ENCODE peak calls at places on chromosomes 1 and 21, in eight cellular contexts. One of them, this sample, is unnamed.
A peak's percentile ranks its signal among the peaks of the same experiment; 100 is the strongest.

GRCh38 chr1:229869225-229869624 is 197.8 kb upstream of the GALNT2 start:
- DNase-seq in mesenchymal stem cell: no peak
- DNase-seq in lung: no peak
- DNase-seq in fibroblast of the aortic adventitia: no peak
- DNase-seq in neuronal stem cell: no peak
- DNase-seq in CD8-positive, alpha-beta T cell: no peak
- DNase-seq in AG04450: no peak
- DNase-seq in ovary: no peak
- DNase-seq in this sample: no peak

GRCh38 chr1:30083800-30084464 is 639.5 kb downstream of the MATN1 start:
- DNase-seq in mesenchymal stem cell: peak; percentile 89
- DNase-seq in lung: no peak
- DNase-seq in fibroblast of the aortic adventitia: peak; percentile 82
- DNase-seq in neuronal stem cell: no peak
- DNase-seq in CD8-positive, alpha-beta T cell: no peak
- DNase-seq in AG04450: peak; percentile 61
- DNase-seq in ovary: no peak
- DNase-seq in this sample: no peak

GRCh38 chr21:27143476-27143875 is 176.6 kb upstream of the ADAMTS5 start:
- DNase-seq in mesenchymal stem cell: no peak
- DNase-seq in lung: no peak
- DNase-seq in fibroblast of the aortic adventitia: no peak
- DNase-seq in neuronal stem cell: no peak
- DNase-seq in CD8-positive, alpha-beta T cell: no peak
- DNase-seq in AG04450: no peak
- DNase-seq in ovary: no peak
- DNase-seq in this sample: no peak

GRCh38 chr1:8422439-8423133 is 104.7 kb downstream of the SLC45A1 start:
- DNase-seq in mesenchymal stem cell: peak; percentile 55
- DNase-seq in lung: no peak
- DNase-seq in fibroblast of the aortic adventitia: peak; percentile 65
- DNase-seq in neuronal stem cell: no peak
- DNase-seq in CD8-positive, alpha-beta T cell: no peak
- DNase-seq in AG04450: no peak
- DNase-seq in ovary: peak; percentile 42
- DNase-seq in this sample: peak; percentile 9

GRCh38 chr21:31987696-31988095 is 114.9 kb downstream of the HUNK start:
- DNase-seq in mesenchymal stem cell: no peak
- DNase-seq in lung: no peak
- DNase-seq in fibroblast of the aortic adventitia: no peak
- DNase-seq in neuronal stem cell: no peak
- DNase-seq in CD8-positive, alpha-beta T cell: no peak
- DNase-seq in AG04450: no peak
- DNase-seq in ovary: no peak
- DNase-seq in this sample: no peak

GRCh38 chr1:22024485-22025367 is 23.3 kb downstream of the CELA3A start:
- DNase-seq in mesenchymal stem cell: peak; percentile 95
- DNase-seq in lung: peak; percentile 49
- DNase-seq in fibroblast of the aortic adventitia: peak; percentile 86
- DNase-seq in neuronal stem cell: no peak
- DNase-seq in CD8-positive, alpha-beta T cell: peak; percentile 94
- DNase-seq in AG04450: peak; percentile 44
- DNase-seq in ovary: peak; percentile 27
- DNase-seq in this sample: peak; percentile 84

GRCh38 chr1:115475252-115475651 is 137.2 kb upstream of the NGF start:
- DNase-seq in mesenchymal stem cell: no peak
- DNase-seq in lung: no peak
- DNase-seq in fibroblast of the aortic adventitia: no peak
- DNase-seq in neuronal stem cell: no peak
- DNase-seq in CD8-positive, alpha-beta T cell: no peak
- DNase-seq in AG04450: no peak
- DNase-seq in ovary: no peak
- DNase-seq in this sample: no peak

GRCh38 chr1:61887076-61887867 is 145.0 kb downstream of the PATJ start:
- DNase-seq in mesenchymal stem cell: no peak
- DNase-seq in lung: peak; percentile 48
- DNase-seq in fibroblast of the aortic adventitia: peak; percentile 7
- DNase-seq in neuronal stem cell: no peak
- DNase-seq in CD8-positive, alpha-beta T cell: no peak
- DNase-seq in AG04450: no peak
- DNase-seq in ovary: no peak
- DNase-seq in this sample: no peak

GRCh38 chr1:64687725-64688285 is 57.1 kb upstream of the RAVER2 start:
- DNase-seq in mesenchymal stem cell: peak; percentile 57
- DNase-seq in lung: no peak
- DNase-seq in fibroblast of the aortic adventitia: no peak
- DNase-seq in neuronal stem cell: no peak
- DNase-seq in CD8-positive, alpha-beta T cell: no peak
- DNase-seq in AG04450: no peak
- DNase-seq in ovary: peak; percentile 19
- DNase-seq in this sample: no peak

GRCh38 chr21:36113647-36114428 is 21.0 kb upstream of the CBR3 start:
- DNase-seq in mesenchymal stem cell: no peak
- DNase-seq in lung: peak; percentile 88
- DNase-seq in fibroblast of the aortic adventitia: no peak
- DNase-seq in neuronal stem cell: no peak
- DNase-seq in CD8-positive, alpha-beta T cell: peak; percentile 62
- DNase-seq in AG04450: no peak
- DNase-seq in ovary: no peak
- DNase-seq in this sample: peak; percentile 24

GRCh38 chr1:200033511-200034261 is 6.2 kb downstream of the NR5A2 start:
- DNase-seq in mesenchymal stem cell: no peak
- DNase-seq in lung: no peak
- DNase-seq in fibroblast of the aortic adventitia: peak; percentile 62
- DNase-seq in neuronal stem cell: peak; percentile 20
- DNase-seq in CD8-positive, alpha-beta T cell: no peak
- DNase-seq in AG04450: no peak
- DNase-seq in ovary: no peak
- DNase-seq in this sample: no peak

GRCh38 chr1:243921113-243921512 is 71.1 kb upstream of the AKT3 start:
- DNase-seq in mesenchymal stem cell: no peak
- DNase-seq in lung: no peak
- DNase-seq in fibroblast of the aortic adventitia: no peak
- DNase-seq in neuronal stem cell: no peak
- DNase-seq in CD8-positive, alpha-beta T cell: no peak
- DNase-seq in AG04450: no peak
- DNase-seq in ovary: no peak
- DNase-seq in this sample: no peak

GRCh38 chr1:78009836-78010235 is 5.1 kb downstream of the DNAJB4 start:
- DNase-seq in mesenchymal stem cell: peak; percentile 17
- DNase-seq in lung: no peak
- DNase-seq in fibroblast of the aortic adventitia: peak; percentile 64
- DNase-seq in neuronal stem cell: no peak
- DNase-seq in CD8-positive, alpha-beta T cell: no peak
- DNase-seq in AG04450: no peak
- DNase-seq in ovary: no peak
- DNase-seq in this sample: no peak

GRCh38 chr1:78005755-78006154 is 1.0 kb downstream of the DNAJB4 start:
- DNase-seq in mesenchymal stem cell: peak; percentile 83
- DNase-seq in lung: no peak
- DNase-seq in fibroblast of the aortic adventitia: peak; percentile 96
- DNase-seq in neuronal stem cell: no peak
- DNase-seq in CD8-positive, alpha-beta T cell: no peak
- DNase-seq in AG04450: peak; percentile 87
- DNase-seq in ovary: peak; percentile 28
- DNase-seq in this sample: peak; percentile 29

GRCh38 chr1:78009276-78009675 is 4.5 kb downstream of the DNAJB4 start:
- DNase-seq in mesenchymal stem cell: no peak
- DNase-seq in lung: no peak
- DNase-seq in fibroblast of the aortic adventitia: no peak
- DNase-seq in neuronal stem cell: no peak
- DNase-seq in CD8-positive, alpha-beta T cell: no peak
- DNase-seq in AG04450: no peak
- DNase-seq in ovary: no peak
- DNase-seq in this sample: no peak

GRCh38 chr1:78006491-78006890 is 1.8 kb downstream of the DNAJB4 start:
- DNase-seq in mesenchymal stem cell: no peak
- DNase-seq in lung: no peak
- DNase-seq in fibroblast of the aortic adventitia: no peak
- DNase-seq in neuronal stem cell: no peak
- DNase-seq in CD8-positive, alpha-beta T cell: no peak
- DNase-seq in AG04450: no peak
- DNase-seq in ovary: no peak
- DNase-seq in this sample: no peak

DNA sequence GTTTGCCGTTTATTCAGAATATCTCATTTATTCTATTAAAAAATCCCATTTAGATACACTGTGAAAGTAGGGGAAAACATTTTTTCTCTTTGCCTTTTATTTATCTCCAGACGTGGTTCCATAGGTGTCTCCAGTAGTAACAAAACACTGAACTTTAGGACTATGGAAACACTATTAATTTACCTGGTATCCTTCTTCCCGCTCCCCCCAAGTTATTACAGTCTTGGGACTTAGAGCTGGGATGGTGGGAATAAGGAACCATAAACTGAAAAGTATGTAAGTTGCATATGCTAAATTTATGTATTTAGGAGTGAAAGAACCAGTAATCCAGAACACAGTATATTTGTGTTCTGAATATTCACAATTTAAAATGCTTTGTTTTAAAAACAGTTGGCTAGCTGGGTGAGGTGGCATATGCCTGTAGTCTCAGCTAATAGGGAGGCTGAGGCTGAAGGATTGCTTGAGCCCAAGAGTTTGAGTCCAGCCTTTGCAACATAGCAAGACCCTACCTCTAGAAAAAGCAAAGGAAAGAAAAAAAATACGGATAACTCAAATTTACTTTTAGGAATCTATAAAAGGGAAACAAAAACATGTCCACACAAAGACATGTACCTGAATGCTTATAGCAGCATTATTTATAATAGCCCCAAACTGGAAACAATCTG is 3.1 kb downstream of the DNAJB4 start:
- DNase-seq in mesenchymal stem cell: no peak
- DNase-seq in lung: no peak
- DNase-seq in fibroblast of the aortic adventitia: no peak
- DNase-seq in neuronal stem cell: no peak
- DNase-seq in CD8-positive, alpha-beta T cell: no peak
- DNase-seq in AG04450: no peak
- DNase-seq in ovary: no peak
- DNase-seq in this sample: no peak
- H3K4me3 ChIP-seq in mesenchymal stem cell: no peak overlapping the region
- H3K4me3 ChIP-seq in lung: no peak overlapping the region
- H3K4me3 ChIP-seq in fibroblast of the aortic adventitia: peak overlapping the region; percentile 68
- H3K4me3 ChIP-seq in neuronal stem cell: no peak overlapping the region
- H3K4me3 ChIP-seq in CD8-positive, alpha-beta T cell: no peak overlapping the region
- H3K4me3 ChIP-seq in AG04450: peak overlapping the region; percentile 74
- H3K4me3 ChIP-seq in ovary: peak overlapping the region; percentile 64
- H3K4me3 ChIP-seq in this sample: peak overlapping the region; percentile 24

DNA sequence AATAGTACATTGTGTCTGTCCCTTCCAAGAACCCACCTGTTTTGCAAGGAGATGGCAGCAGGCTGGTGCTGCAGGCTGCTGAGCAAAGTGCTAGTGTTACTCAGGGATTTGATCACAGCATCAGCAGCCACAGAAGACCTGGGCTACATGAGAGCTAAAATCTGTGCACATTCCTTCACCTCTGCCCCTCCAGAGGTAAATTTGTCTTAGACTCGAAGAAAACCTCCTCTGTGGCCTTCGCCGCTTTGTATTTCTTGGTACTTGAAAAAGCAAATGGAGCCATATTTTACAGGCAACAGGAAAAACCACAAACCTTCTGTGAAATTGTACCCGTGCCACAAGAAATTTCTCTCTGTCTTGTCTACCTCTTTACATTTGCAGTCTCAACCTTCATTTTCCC is 465.8 kb upstream of the DEPDC1 start:
- DNase-seq in mesenchymal stem cell: no peak
- DNase-seq in lung: no peak
- DNase-seq in fibroblast of the aortic adventitia: no peak
- DNase-seq in neuronal stem cell: no peak
- DNase-seq in CD8-positive, alpha-beta T cell: no peak
- DNase-seq in AG04450: no peak
- DNase-seq in ovary: no peak
- DNase-seq in this sample: no peak
- H3K4me3 ChIP-seq in mesenchymal stem cell: no peak overlapping the region
- H3K4me3 ChIP-seq in lung: no peak overlapping the region
- H3K4me3 ChIP-seq in fibroblast of the aortic adventitia: no peak overlapping the region
- H3K4me3 ChIP-seq in neuronal stem cell: no peak overlapping the region
- H3K4me3 ChIP-seq in CD8-positive, alpha-beta T cell: no peak overlapping the region
- H3K4me3 ChIP-seq in AG04450: no peak overlapping the region
- H3K4me3 ChIP-seq in ovary: no peak overlapping the region
- H3K4me3 ChIP-seq in this sample: no peak overlapping the region

DNA sequence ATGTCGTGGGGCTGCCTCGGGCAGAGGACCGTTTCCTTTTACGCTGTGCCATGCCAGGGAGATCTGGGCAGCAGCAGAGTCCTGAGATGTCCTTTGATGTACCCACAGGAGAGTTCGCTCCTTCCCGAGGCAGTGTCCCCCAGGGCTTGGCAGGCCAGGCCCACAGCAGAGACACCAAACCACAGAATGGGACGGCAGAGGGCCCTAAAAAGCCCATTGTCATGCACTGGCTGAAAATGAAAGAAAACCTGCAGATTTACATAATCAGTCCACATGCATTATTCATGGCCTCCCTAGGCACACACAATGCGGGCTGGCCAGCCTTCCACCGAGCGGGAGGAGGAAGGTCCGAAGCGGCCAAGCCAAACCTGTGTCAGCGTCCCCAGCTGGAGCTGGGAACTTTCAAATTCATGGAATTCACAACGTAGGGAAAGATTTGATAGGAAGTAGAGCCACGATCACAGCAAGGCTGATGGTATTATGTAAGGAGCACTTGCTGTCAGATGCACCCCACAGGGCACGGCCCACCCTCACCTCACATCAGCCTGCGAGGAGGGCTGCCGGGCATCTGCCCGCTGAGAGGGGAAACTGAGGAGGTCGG is 25.3 kb upstream of the EFHD2 start:
- DNase-seq in mesenchymal stem cell: peak; percentile 20
- DNase-seq in lung: no peak
- DNase-seq in fibroblast of the aortic adventitia: peak; percentile 31
- DNase-seq in neuronal stem cell: peak; percentile 57
- DNase-seq in CD8-positive, alpha-beta T cell: no peak
- DNase-seq in AG04450: no peak
- DNase-seq in ovary: no peak
- DNase-seq in this sample: peak; percentile 38
- H3K4me3 ChIP-seq in mesenchymal stem cell: no peak overlapping the region
- H3K4me3 ChIP-seq in lung: no peak overlapping the region
- H3K4me3 ChIP-seq in fibroblast of the aortic adventitia: no peak overlapping the region
- H3K4me3 ChIP-seq in neuronal stem cell: peak overlapping the region; percentile 25
- H3K4me3 ChIP-seq in CD8-positive, alpha-beta T cell: no peak overlapping the region
- H3K4me3 ChIP-seq in AG04450: no peak overlapping the region
- H3K4me3 ChIP-seq in ovary: no peak overlapping the region
- H3K4me3 ChIP-seq in this sample: no peak overlapping the region

GRCh38 chr1:185934476-185935189 is 200.4 kb downstream of the HMCN1 start:
- DNase-seq in mesenchymal stem cell: no peak
- DNase-seq in lung: no peak
- DNase-seq in fibroblast of the aortic adventitia: peak; percentile 77
- DNase-seq in neuronal stem cell: no peak
- DNase-seq in CD8-positive, alpha-beta T cell: no peak
- DNase-seq in AG04450: peak; percentile 16
- DNase-seq in ovary: no peak
- DNase-seq in this sample: no peak
- H3K4me3 ChIP-seq in mesenchymal stem cell: no peak overlapping the region
- H3K4me3 ChIP-seq in lung: no peak overlapping the region
- H3K4me3 ChIP-seq in fibroblast of the aortic adventitia: no peak overlapping the region
- H3K4me3 ChIP-seq in neuronal stem cell: no peak overlapping the region
- H3K4me3 ChIP-seq in CD8-positive, alpha-beta T cell: no peak overlapping the region
- H3K4me3 ChIP-seq in AG04450: no peak overlapping the region
- H3K4me3 ChIP-seq in ovary: no peak overlapping the region
- H3K4me3 ChIP-seq in this sample: no peak overlapping the region

GRCh38 chr1:228058172-228058980 is 24.1 kb upstream of the ARF1 start:
- DNase-seq in mesenchymal stem cell: no peak
- DNase-seq in lung: no peak
- DNase-seq in fibroblast of the aortic adventitia: no peak
- DNase-seq in neuronal stem cell: no peak
- DNase-seq in CD8-positive, alpha-beta T cell: no peak
- DNase-seq in AG04450: no peak
- DNase-seq in ovary: no peak
- DNase-seq in this sample: no peak
- H3K4me3 ChIP-seq in mesenchymal stem cell: no peak overlapping the region
- H3K4me3 ChIP-seq in lung: no peak overlapping the region
- H3K4me3 ChIP-seq in fibroblast of the aortic adventitia: no peak overlapping the region
- H3K4me3 ChIP-seq in neuronal stem cell: no peak overlapping the region
- H3K4me3 ChIP-seq in CD8-positive, alpha-beta T cell: peak overlapping the region; percentile 51
- H3K4me3 ChIP-seq in AG04450: no peak overlapping the region
- H3K4me3 ChIP-seq in ovary: no peak overlapping the region
- H3K4me3 ChIP-seq in this sample: no peak overlapping the region

This sample was measured in GM12865.